ENCODE peak calls at places on chromosomes 1 and 21, in four cellular contexts. One of them, this sample, is unnamed.

GRCh38 chr1:19341201-19342076 is 29.3 kb downstream of the SLC66A1 start:
- DNase-seq in RWPE2: peak
- DNase-seq in tibial artery: peak
- DNase-seq in DND-41: peak
- DNase-seq in this sample: peak

GRCh38 chr1:63874278-63874880 is 100.6 kb downstream of the ROR1 start:
- DNase-seq in tibial artery: no peak
- DNase-seq in RWPE2: no peak
- DNase-seq in DND-41: no peak
- DNase-seq in this sample: no peak

GRCh38 chr1:59609245-59609644 is 205.5 kb upstream of the HOOK1 start:
- DNase-seq in DND-41: no peak
- DNase-seq in tibial artery: no peak
- DNase-seq in RWPE2: no peak
- DNase-seq in this sample: no peak

GRCh38 chr1:80656628-80657019 is 1144.1 kb upstream of the ADGRL2 start:
- DNase-seq in tibial artery: no peak
- DNase-seq in RWPE2: no peak
- DNase-seq in DND-41: no peak
- DNase-seq in this sample: no peak

GRCh38 chr1:7366955-7367665 is 404.0 kb upstream of the VAMP3 start:
- DNase-seq in tibial artery: no peak
- DNase-seq in DND-41: no peak
- DNase-seq in RWPE2: no peak
- DNase-seq in this sample: no peak

GRCh38 chr1:70528591-70529333 is 117.7 kb downstream of the CTH start:
- DNase-seq in DND-41: peak
- DNase-seq in tibial artery: no peak
- DNase-seq in RWPE2: no peak
- DNase-seq in this sample: peak

GRCh38 chr1:51644533-51645197 is 27.8 kb downstream of the OSBPL9 start:
- DNase-seq in RWPE2: peak
- DNase-seq in DND-41: no peak
- DNase-seq in tibial artery: peak
- DNase-seq in this sample: no peak

GRCh38 chr1:91513160-91513559 is 12.5 kb downstream of the CDC7 start:
- DNase-seq in DND-41: no peak
- DNase-seq in tibial artery: no peak
- DNase-seq in RWPE2: no peak
- DNase-seq in this sample: no peak

GRCh38 chr1:223429313-223429731 is 36.1 kb downstream of the CCDC185 start:
- DNase-seq in RWPE2: no peak
- DNase-seq in tibial artery: peak
- DNase-seq in DND-41: no peak
- DNase-seq in this sample: no peak

GRCh38 chr1:59692591-59692990 is 122.2 kb upstream of the HOOK1 start:
- DNase-seq in tibial artery: no peak
- DNase-seq in RWPE2: no peak
- DNase-seq in DND-41: no peak
- DNase-seq in this sample: no peak

GRCh38 chr1:44707959-44708831 is 22.8 kb downstream of the RNU5D-1 start:
- DNase-seq in DND-41: peak
- DNase-seq in RWPE2: no peak
- DNase-seq in tibial artery: peak
- DNase-seq in this sample: peak

GRCh38 chr1:198713081-198713480 is 74.2 kb downstream of the PTPRC start:
- DNase-seq in tibial artery: no peak
- DNase-seq in DND-41: no peak
- DNase-seq in RWPE2: no peak
- DNase-seq in this sample: no peak

GRCh38 chr1:189977184-189977583 is 500.5 kb downstream of the BRINP3 start:
- DNase-seq in tibial artery: no peak
- DNase-seq in RWPE2: no peak
- DNase-seq in DND-41: no peak
- DNase-seq in this sample: no peak

GRCh38 chr1:41102208-41102607 is 80.7 kb upstream of the SLFNL1 start:
- DNase-seq in tibial artery: peak
- DNase-seq in RWPE2: no peak
- DNase-seq in DND-41: no peak
- DNase-seq in this sample: no peak

GRCh38 chr1:231242516-231243198 is 1.6 kb downstream of the GNPAT start:
- DNase-seq in tibial artery: no peak
- DNase-seq in DND-41: no peak
- DNase-seq in RWPE2: no peak
- DNase-seq in this sample: no peak

GRCh38 chr1:14413809-14414208 is 184.7 kb upstream of the KAZN start:
- DNase-seq in tibial artery: no peak
- DNase-seq in DND-41: no peak
- DNase-seq in RWPE2: no peak
- DNase-seq in this sample: no peak

GRCh38 chr1:9151326-9151860 is 22.5 kb upstream of the GPR157 start:
- DNase-seq in tibial artery: no peak
- DNase-seq in DND-41: no peak
- DNase-seq in RWPE2: no peak
- DNase-seq in this sample: no peak

GRCh38 chr21:43369124-43369523 is 57.8 kb downstream of the SIK1 start:
- DNase-seq in tibial artery: no peak
- DNase-seq in RWPE2: no peak
- DNase-seq in DND-41: no peak
- DNase-seq in this sample: peak

GRCh38 chr1:234515821-234516241 is 36.9 kb upstream of the TARBP1 start:
- DNase-seq in DND-41: no peak
- DNase-seq in RWPE2: no peak
- DNase-seq in tibial artery: no peak
- DNase-seq in this sample: no peak

GRCh38 chr1:116506132-116507004 is 64.5 kb downstream of the CD58 start:
- DNase-seq in DND-41: no peak
- DNase-seq in RWPE2: no peak
- DNase-seq in tibial artery: no peak
- DNase-seq in this sample: peak

GRCh38 chr1:101613549-101613948 is 376.7 kb downstream of the S1PR1 start:
- DNase-seq in RWPE2: no peak
- DNase-seq in DND-41: no peak
- DNase-seq in tibial artery: no peak
- DNase-seq in this sample: no peak

GRCh38 chr1:151043163-151043562 is 4.4 kb upstream of the C1orf56 start:
- DNase-seq in RWPE2: no peak
- DNase-seq in DND-41: no peak
- DNase-seq in tibial artery: no peak
- DNase-seq in this sample: peak

GRCh38 chr1:214012418-214012817 is 24.6 kb downstream of the PROX1 start:
- DNase-seq in RWPE2: no peak
- DNase-seq in tibial artery: no peak
- DNase-seq in DND-41: no peak
- DNase-seq in this sample: no peak

GRCh38 chr1:7288992-7289391 is 482.1 kb upstream of the VAMP3 start:
- DNase-seq in tibial artery: no peak
- DNase-seq in RWPE2: no peak
- DNase-seq in DND-41: no peak
- DNase-seq in this sample: no peak

GRCh38 chr1:167548059-167548932 is 5.3 kb downstream of the CREG1 start:
- DNase-seq in RWPE2: no peak
- DNase-seq in DND-41: no peak
- DNase-seq in tibial artery: no peak
- DNase-seq in this sample: no peak

GRCh38 chr1:96464159-96464558 is 257.4 kb upstream of the PTBP2 start:
- DNase-seq in RWPE2: no peak
- DNase-seq in DND-41: no peak
- DNase-seq in tibial artery: no peak
- DNase-seq in this sample: no peak

GRCh38 chr21:29192999-29193563 is 62.6 kb downstream of the MAP3K7CL start:
- DNase-seq in tibial artery: no peak
- DNase-seq in DND-41: no peak
- DNase-seq in RWPE2: no peak
- DNase-seq in this sample: no peak

GRCh38 chr1:226657788-226658537 is 81.1 kb downstream of the ITPKB start:
- DNase-seq in tibial artery: no peak
- DNase-seq in RWPE2: no peak
- DNase-seq in DND-41: no peak
- DNase-seq in this sample: no peak

GRCh38 chr21:37073417-37074194 is 552 bp downstream of the TTC3 start:
- DNase-seq in tibial artery: no peak
- DNase-seq in DND-41: peak
- DNase-seq in RWPE2: peak
- DNase-seq in this sample: peak
- TF ChIP-seq CTCF in tibial artery: no peak
- TF ChIP-seq CTCF in DND-41: peak
- TF ChIP-seq CTCF in RWPE2: no peak
- TF ChIP-seq CTCF in this sample: no peak

GRCh38 chr1:203039609-203040517 is 13.6 kb downstream of the PPFIA4 start:
- DNase-seq in tibial artery: no peak
- DNase-seq in DND-41: peak
- DNase-seq in RWPE2: peak
- DNase-seq in this sample: peak

GRCh38 chr1:203037509-203038190 is 11.4 kb downstream of the PPFIA4 start:
- DNase-seq in RWPE2: no peak
- DNase-seq in tibial artery: no peak
- DNase-seq in DND-41: no peak
- DNase-seq in this sample: no peak

GRCh38 chr1:203038891-203039608 is 12.8 kb downstream of the PPFIA4 start:
- DNase-seq in RWPE2: peak
- DNase-seq in DND-41: peak
- DNase-seq in tibial artery: peak
- DNase-seq in this sample: peak

GRCh38 chr1:203036537-203036936 is 10.2 kb downstream of the PPFIA4 start:
- DNase-seq in RWPE2: no peak
- DNase-seq in DND-41: no peak
- DNase-seq in tibial artery: no peak
- DNase-seq in this sample: no peak

GRCh38 chr1:203038217-203038741 is 12.0 kb downstream of the PPFIA4 start:
- DNase-seq in tibial artery: peak
- DNase-seq in RWPE2: peak
- DNase-seq in DND-41: no peak
- DNase-seq in this sample: peak
- TF ChIP-seq CTCF in tibial artery: no peak
- TF ChIP-seq CTCF in RWPE2: no peak
- TF ChIP-seq CTCF in DND-41: no peak
- TF ChIP-seq CTCF in this sample: no peak

DNA sequence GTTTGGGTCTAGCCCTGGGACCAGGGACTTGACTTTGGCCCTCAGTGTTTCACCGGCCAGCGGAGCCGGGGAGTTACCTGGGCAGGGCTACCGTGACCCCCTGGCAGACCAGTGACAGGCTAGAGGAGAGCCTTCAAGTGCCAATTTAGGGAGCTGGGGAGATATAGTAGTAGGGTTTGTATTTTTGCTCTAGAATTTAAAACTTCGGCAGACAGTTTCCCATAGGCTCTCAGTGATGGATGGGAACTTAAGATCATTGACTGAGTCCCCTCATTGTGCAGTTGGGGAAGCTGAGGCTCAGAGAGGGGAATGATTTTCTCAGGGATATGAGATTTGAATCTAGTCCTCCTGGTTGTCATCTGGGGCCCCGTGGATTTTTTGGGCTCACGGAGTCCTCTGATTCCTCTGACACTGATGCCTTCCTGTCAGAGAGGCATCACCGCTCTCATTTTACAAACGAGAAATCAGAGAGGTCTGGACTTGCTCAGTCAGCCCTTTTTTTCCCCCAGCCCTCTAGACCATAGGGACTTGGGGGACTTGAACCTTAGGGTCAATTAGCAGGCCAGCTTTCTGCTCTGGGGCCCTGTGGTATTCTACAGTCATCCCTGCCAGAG is 58.3 kb upstream of the ACOT11 start:
- DNase-seq in tibial artery: no peak
- DNase-seq in RWPE2: no peak
- DNase-seq in DND-41: no peak
- DNase-seq in this sample: no peak
- TF ChIP-seq CTCF in tibial artery: peak
- TF ChIP-seq CTCF in RWPE2: peak
- TF ChIP-seq CTCF in DND-41: no peak
- TF ChIP-seq CTCF in this sample: peak

GRCh38 chr1:245779797-245780529 is 625.2 kb downstream of the KIF26B start:
- DNase-seq in DND-41: no peak
- DNase-seq in RWPE2: no peak
- DNase-seq in tibial artery: no peak
- DNase-seq in this sample: no peak
- TF ChIP-seq CTCF in DND-41: peak
- TF ChIP-seq CTCF in RWPE2: no peak
- TF ChIP-seq CTCF in tibial artery: no peak
- TF ChIP-seq CTCF in this sample: no peak

GRCh38 chr1:17853241-17853640 is 98.1 kb downstream of the ACTL8 start:
- DNase-seq in DND-41: no peak
- DNase-seq in tibial artery: no peak
- DNase-seq in RWPE2: no peak
- DNase-seq in this sample: no peak
- TF ChIP-seq CTCF in DND-41: no peak
- TF ChIP-seq CTCF in tibial artery: no peak
- TF ChIP-seq CTCF in RWPE2: no peak
- TF ChIP-seq CTCF in this sample: no peak

DNA sequence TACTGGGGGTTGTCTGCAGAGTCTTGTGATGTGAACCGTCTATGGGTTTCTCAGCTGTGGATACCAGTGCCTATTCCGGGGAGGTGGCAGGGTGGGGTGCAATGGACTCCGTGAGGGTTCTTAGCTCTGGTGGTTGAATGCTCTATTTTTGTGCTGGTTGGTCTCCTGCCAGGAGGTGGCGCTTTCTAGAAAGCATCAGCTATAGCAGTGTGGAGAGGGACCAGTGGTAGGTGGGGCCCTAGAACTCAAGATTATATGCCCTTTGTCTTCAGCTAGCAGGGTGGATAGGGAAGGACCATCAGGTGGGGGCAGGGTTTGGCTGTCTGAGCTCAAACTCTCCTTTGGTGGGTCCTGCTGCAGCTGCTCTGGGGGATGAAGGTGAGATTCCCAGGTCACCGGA is 127.3 kb upstream of the PLD5 start:
- DNase-seq in tibial artery: no peak
- DNase-seq in DND-41: peak
- DNase-seq in RWPE2: no peak
- DNase-seq in this sample: peak
- TF ChIP-seq CTCF in tibial artery: no peak
- TF ChIP-seq CTCF in DND-41: peak
- TF ChIP-seq CTCF in RWPE2: no peak
- TF ChIP-seq CTCF in this sample: no peak

DNA sequence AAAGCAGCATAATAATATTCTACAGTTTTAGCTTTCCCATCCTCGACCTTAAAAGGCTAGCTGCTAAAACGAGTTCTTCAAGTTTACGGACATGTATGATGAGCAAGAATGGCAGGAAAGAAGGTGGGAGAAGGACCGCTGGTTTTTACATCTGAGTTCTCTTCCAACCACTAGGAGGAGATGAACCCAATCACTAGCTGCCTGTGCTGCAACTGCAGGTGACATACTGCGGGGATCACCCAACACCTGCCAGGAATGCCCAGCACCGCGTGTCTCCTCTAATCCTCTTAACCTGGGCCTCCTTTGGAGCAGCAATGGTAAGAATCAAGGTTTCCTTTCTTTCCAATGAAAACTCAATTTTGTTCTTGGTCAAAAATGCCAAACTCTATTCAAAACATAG is 23.5 kb downstream of the TOR3A start:
- DNase-seq in tibial artery: no peak
- DNase-seq in DND-41: no peak
- DNase-seq in RWPE2: no peak
- DNase-seq in this sample: peak
- TF ChIP-seq CTCF in tibial artery: no peak
- TF ChIP-seq CTCF in DND-41: peak
- TF ChIP-seq CTCF in RWPE2: peak
- TF ChIP-seq CTCF in this sample: no peak

GRCh38 chr1:119544165-119544762 is 37.3 kb downstream of the HSD3B1 start:
- DNase-seq in tibial artery: no peak
- DNase-seq in RWPE2: no peak
- DNase-seq in DND-41: peak
- DNase-seq in this sample: peak
- TF ChIP-seq CTCF in tibial artery: no peak
- TF ChIP-seq CTCF in RWPE2: no peak
- TF ChIP-seq CTCF in DND-41: peak
- TF ChIP-seq CTCF in this sample: peak

GRCh38 chr1:66642992-66643391 is 109.0 kb downstream of the SGIP1 start:
- DNase-seq in tibial artery: no peak
- DNase-seq in RWPE2: no peak
- DNase-seq in DND-41: no peak
- DNase-seq in this sample: no peak
- TF ChIP-seq CTCF in tibial artery: no peak
- TF ChIP-seq CTCF in RWPE2: no peak
- TF ChIP-seq CTCF in DND-41: no peak
- TF ChIP-seq CTCF in this sample: no peak

This sample was measured in activated CD8-positive, alpha-beta T cell treated with anti-CD3 and anti-CD28 coated beads for 36 hours.